ENCODE peak calls at places on chromosomes 5 and 9, in four cellular contexts. R, J, G and U are unnamed samples.

GRCh38 chr9:33180526-33181184 is 13.5 kb upstream of the B4GALT1 start:
- DNase-seq in R (no peak), J (no peak), G (no peak), U (no peak)

GRCh38 chr5:67246108-67246507 is 49.5 kb upstream of the CD180 start:
- DNase-seq in R (peak; percentile 73), J (peak; percentile 50), G (no peak), U (peak; percentile 42)

GRCh38 chr9:104858846-104859245 is 69.1 kb downstream of the ABCA1 start:
- DNase-seq in R (no peak), J (no peak), G (no peak), U (no peak)

GRCh38 chr9:69380811-69381210 is 55.8 kb downstream of the ENTREP1 start:
- DNase-seq in R (no peak), J (no peak), G (no peak), U (no peak)

GRCh38 chr9:116060631-116061030 is 93.0 kb upstream of the PAPPA start:
- DNase-seq in R (no peak), J (no peak), G (no peak), U (no peak)

GRCh38 chr5:474826-475661 is 32.1 kb downstream of the EXOC3 start:
- DNase-seq in R (no peak), J (peak; percentile 52), G (no peak), U (no peak)

GRCh38 chr5:150153957-150154617 is 1.6 kb downstream of the PDGFRB start:
- DNase-seq in R (no peak), J (no peak), G (peak; percentile 60), U (peak; percentile 59)

GRCh38 chr5:40442346-40442745 is 237.4 kb upstream of the PTGER4 start:
- DNase-seq in R (no peak), J (no peak), G (no peak), U (no peak)

GRCh38 chr5:36396640-36397039 is 94.9 kb upstream of the RANBP3L start:
- DNase-seq in R (no peak), J (no peak), G (no peak), U (no peak)

GRCh38 chr5:117255211-117256032 is 680.8 kb upstream of the SEMA6A start:
- DNase-seq in R (no peak), J (no peak), G (no peak), U (no peak)

GRCh38 chr5:102511666-102512065 is 12.9 kb upstream of the SLCO6A1 start:
- DNase-seq in R (no peak), J (no peak), G (no peak), U (peak; percentile 26)

GRCh38 chr5:122144236-122144635 is 14.9 kb downstream of the ZNF474 start:
- DNase-seq in R (no peak), J (no peak), G (no peak), U (no peak)

GRCh38 chr5:53679261-53679660 is 118.8 kb downstream of the NDUFS4 start:
- DNase-seq in R (no peak), J (no peak), G (no peak), U (peak; percentile 2)

GRCh38 chr5:135594416-135594960 is 15.7 kb upstream of the CXCL14 start:
- DNase-seq in R (no peak), J (no peak), G (no peak), U (no peak)

GRCh38 chr9:115002371-115003120 is 72.2 kb upstream of the TNFSF8 start:
- DNase-seq in R (no peak), J (no peak), G (no peak), U (no peak)

GRCh38 chr9:91071185-91071990 is 269.8 kb downstream of the SYK start:
- DNase-seq in R (no peak), J (no peak), G (no peak), U (peak; percentile 91)

GRCh38 chr5:39951070-39951469 is 526.3 kb upstream of the DAB2 start:
- DNase-seq in R (no peak), J (no peak), G (no peak), U (no peak)

GRCh38 chr9:35905912-35906679 is at the start of gene HRCT1:
- DNase-seq in R (peak; percentile 87), J (peak; percentile 88), G (peak; percentile 95), U (peak; percentile 90)

GRCh38 chr9:81626511-81626910 is 62.8 kb downstream of the TLE1 start:
- DNase-seq in R (no peak), J (no peak), G (no peak), U (no peak)